ENCODE peak calls at places on chromosomes 2 and 18, in ten cellular contexts. W is Peyer's patch; O is pancreas; H is cardiac muscle cell; Z is kidney; J is aorta; X is CD8-positive, alpha-beta memory T cell; M is tibial artery; L is neuronal stem cell; N is mammary epithelial cell. Y is an unnamed sample. For H3K4me1 and H3K9me3, the result is how much of the 10 kb centered on the place peaks cover.

GRCh38 chr2:18651842-18652774 is 62.7 kb upstream of the NT5C1B start:
- DNase-seq in N (no peak), J (no peak), X (no peak), Z (no peak), W (no peak), L (no peak), M (no peak), O (no peak), H (no peak), Y (no peak)

GRCh38 chr2:31318360-31319336 is 84.7 kb downstream of the EHD3 start:
- DNase-seq in N (peak), M (peak), H (no peak), Z (no peak), L (no peak), X (no peak), W (peak), J (no peak), O (no peak), Y (peak)

GRCh38 chr2:98607741-98608117 is 583 bp downstream of the COA5 start:
- DNase-seq in M (no peak), J (no peak), H (no peak), W (no peak), O (no peak), L (no peak), Z (no peak), N (peak), X (no peak), Y (no peak)

GRCh38 chr2:45765847-45766254 is 114.4 kb downstream of the PRKCE start:
- DNase-seq in L (no peak), X (no peak), M (no peak), N (no peak), W (no peak), O (no peak), H (peak), J (no peak), Z (no peak), Y (no peak)

GRCh38 chr2:65658871-65659270 is 226.5 kb upstream of the SPRED2 start:
- DNase-seq in O (no peak), X (no peak), J (no peak), L (no peak), H (no peak), N (peak), M (no peak), W (no peak), Z (no peak), Y (no peak)

GRCh38 chr18:36783792-36784191 is 45.0 kb downstream of the TPGS2 start:
- DNase-seq in J (no peak), L (no peak), N (no peak), H (no peak), Z (no peak), X (no peak), O (no peak), W (no peak), M (no peak), Y (no peak)

GRCh38 chr2:42138163-42139016 is 30.8 kb upstream of the EML4 start:
- DNase-seq in N (peak), Z (no peak), M (no peak), O (no peak), J (no peak), W (no peak), H (no peak), X (no peak), L (no peak), Y (no peak)

GRCh38 chr2:120914839-120915521 is 179.3 kb downstream of the GLI2 start:
- DNase-seq in J (peak), M (peak), X (no peak), O (no peak), L (no peak), W (no peak), N (peak), Z (peak), H (peak), Y (peak)

GRCh38 chr2:186687774-186688173 is 6.1 kb upstream of the FAM171B start:
- DNase-seq in M (no peak), J (no peak), Z (no peak), O (no peak), H (no peak), N (no peak), L (no peak), W (no peak), X (no peak), Y (no peak)

GRCh38 chr2:234544659-234545611 is 48.1 kb upstream of the ARL4C start:
- DNase-seq in X (peak), J (peak), O (peak), H (peak), M (peak), Z (peak), N (peak), W (peak), L (peak), Y (peak)

GRCh38 chr18:13136056-13136688 is 82.4 kb upstream of the LDLRAD4 start:
- DNase-seq in Z (peak), X (peak), O (no peak), H (no peak), M (no peak), J (no peak), L (peak), N (peak), W (peak), Y (no peak)

GRCh38 chr2:105760639-105761337 is 16.1 kb downstream of the NCK2 start:
- DNase-seq in N (no peak), M (no peak), W (peak), H (no peak), X (no peak), Z (no peak), O (no peak), L (no peak), J (no peak), Y (no peak)

GRCh38 chr2:120253021-120253882 is 600 bp downstream of the RALB start:
- DNase-seq in X (no peak), H (peak), Z (peak), L (peak), M (peak), N (peak), W (peak), O (peak), J (peak), Y (peak)

GRCh38 chr2:38533180-38533579 is 69.5 kb downstream of the HNRNPLL start:
- DNase-seq in L (no peak), W (peak), J (no peak), O (no peak), Z (no peak), H (no peak), M (no peak), N (no peak), X (no peak), Y (no peak)

GRCh38 chr2:33477473-33478468 is 1.3 kb downstream of the RASGRP3 start:
- DNase-seq in W (peak), H (no peak), M (peak), Z (no peak), J (no peak), L (no peak), N (no peak), O (no peak), X (no peak), Y (peak)

GRCh38 chr2:198638579-198638978 is 819.2 kb downstream of the SATB2 start:
- DNase-seq in L (no peak), M (no peak), W (no peak), X (no peak), O (no peak), N (no peak), J (no peak), Z (no peak), H (no peak), Y (no peak)

GRCh38 chr2:213980883-213981282 is 430.0 kb upstream of the VWC2L start:
- DNase-seq in N (no peak), Z (no peak), L (no peak), M (no peak), W (no peak), O (no peak), X (no peak), J (no peak), H (no peak), Y (no peak)

GRCh38 chr2:24635181-24635580 is 144.1 kb downstream of the NCOA1 start:
- DNase-seq in L (no peak), Z (no peak), J (no peak), M (no peak), H (no peak), W (no peak), O (no peak), N (no peak), X (no peak), Y (no peak)

GRCh38 chr18:23885750-23886149 is 128.8 kb upstream of the TTC39C start:
- DNase-seq in H (no peak), O (no peak), X (peak), W (no peak), L (no peak), Z (no peak), N (no peak), J (no peak), M (no peak), Y (no peak)

GRCh38 chr18:69387181-69387580 is 13.5 kb upstream of the DOK6 start:
- DNase-seq in Z (no peak), M (no peak), W (no peak), O (no peak), N (no peak), J (no peak), L (no peak), X (no peak), H (no peak), Y (no peak)

GRCh38 chr2:39033980-39034379 is 86.9 kb downstream of the SOS1 start:
- DNase-seq in L (no peak), H (no peak), W (no peak), O (no peak), M (no peak), N (peak), Z (no peak), J (no peak), X (no peak), Y (no peak)

GRCh38 chr18:73614812-73615211 is 532.8 kb downstream of the FBXO15 start:
- DNase-seq in X (no peak), N (peak), W (no peak), H (no peak), M (no peak), Z (no peak), L (no peak), O (no peak), J (no peak), Y (no peak)

GRCh38 chr2:174593574-174594203 is 3.9 kb downstream of the WIPF1 start:
- DNase-seq in L (peak), J (no peak), Z (no peak), H (no peak), O (no peak), M (no peak), N (peak), W (peak), X (peak), Y (no peak)

GRCh38 chr2:218398437-218399390 is 954 bp upstream of the CTDSP1 start:
- DNase-seq in J (peak), M (peak), W (peak), L (peak), X (peak), H (peak), N (peak), Z (peak), O (peak), Y (peak)
- H3K4me1 ChIP-seq in J (under half), M (under half), W (under half), L (under half), X (half or more), H (under half), N (under half), Z (under half), O (under half), Y (half or more)

GRCh38 chr2:118177318-118177717 is 89.0 kb downstream of the INSIG2 start:
- DNase-seq in O (no peak), Z (no peak), M (no peak), N (no peak), X (no peak), L (no peak), W (no peak), J (no peak), H (no peak), Y (no peak)
- H3K9me3 ChIP-seq in O (under half), Z (under half), M (under half), N (under half), X (under half), L (under half), W (under half), J (under half), H (under half), Y (under half)

GRCh38 chr2:202335791-202336467 is 40.2 kb upstream of the BMPR2 start:
- DNase-seq in M (no peak), N (no peak), X (no peak), Z (no peak), H (no peak), L (no peak), W (no peak), J (no peak), O (no peak), Y (no peak)
- H3K4me3 ChIP-seq in M (no peak), N (no peak), X (no peak), Z (no peak), H (no peak), L (no peak), W (no peak), J (no peak), O (no peak), Y (no peak)

GRCh38 chr18:3619222-3619621 is 169.2 kb downstream of the TGIF1 start:
- DNase-seq in J (no peak), W (no peak), H (no peak), Z (no peak), O (no peak), M (no peak), N (no peak), L (no peak), X (no peak), Y (no peak)
- H3K4me1 ChIP-seq in J (under half), W (under half), H (under half), Z (under half), O (under half), M (under half), N (under half), L (under half), X (under half), Y (under half)

DNA sequence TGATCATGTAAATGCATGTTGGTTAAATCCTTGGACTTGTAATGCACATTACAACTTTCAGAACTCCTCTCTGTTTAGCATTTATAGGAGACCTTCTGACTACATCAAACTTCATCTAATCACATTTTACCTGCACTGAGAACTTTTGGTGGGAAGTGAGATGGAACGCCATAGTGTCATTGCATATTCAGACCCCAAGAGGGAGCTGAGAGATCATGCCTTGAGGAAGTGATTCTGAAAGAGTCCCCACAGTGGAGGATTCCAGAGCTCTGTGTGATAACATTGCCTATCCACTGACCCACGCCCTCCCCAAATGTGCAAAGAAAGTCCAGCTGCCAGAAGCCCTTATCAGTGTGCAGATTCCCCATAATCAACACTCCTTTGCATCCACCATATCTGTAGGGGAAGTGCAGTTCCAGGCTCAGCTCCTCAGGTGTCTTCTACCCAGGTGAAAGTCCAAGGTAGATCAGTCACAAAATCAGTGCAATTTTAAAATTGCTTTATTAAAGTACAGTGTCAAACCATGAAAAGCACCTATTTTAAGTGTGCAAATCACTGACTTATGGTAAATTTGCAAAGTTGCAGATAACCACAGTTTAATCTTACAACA is 212.4 kb downstream of the RPIA start:
- DNase-seq in W (no peak), O (no peak), M (no peak), Z (no peak), L (peak), J (no peak), H (peak), X (no peak), N (peak), Y (no peak)
- H3K9me3 ChIP-seq in W (under half), O (under half), M (under half), Z (under half), L (under half), J (under half), H (under half), X (under half), N (under half), Y (under half)

GRCh38 chr2:55153564-55154315 is 78.4 kb downstream of the CLHC1 start:
- DNase-seq in H (no peak), N (peak), W (no peak), Z (no peak), X (no peak), O (no peak), M (no peak), J (no peak), L (no peak), Y (peak)
- H3K4me3 ChIP-seq in H (no peak), N (no peak), W (no peak), Z (no peak), X (no peak), O (no peak), M (no peak), J (no peak), L (no peak), Y (no peak)

DNA sequence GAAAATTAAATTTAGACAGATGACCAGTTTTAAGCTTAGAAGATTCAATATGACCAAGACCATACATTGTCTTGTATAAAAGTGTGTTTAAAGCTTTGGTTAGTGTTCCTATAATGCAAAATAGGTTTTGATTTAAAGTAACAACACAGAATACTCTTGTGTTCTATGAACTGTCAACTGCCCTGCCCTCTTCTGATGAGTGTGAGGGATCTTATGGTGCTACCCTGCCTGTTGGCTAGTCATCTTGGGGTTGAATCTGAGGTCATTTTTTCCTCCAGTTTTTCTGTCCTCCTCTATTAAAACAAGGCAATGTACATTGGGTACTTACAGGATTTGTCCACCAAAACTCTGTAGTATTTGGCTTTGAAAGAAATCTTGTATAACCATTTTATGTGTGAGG is 129.0 kb downstream of the SPTBN1 start:
- DNase-seq in J (no peak), N (no peak), X (no peak), L (no peak), O (no peak), M (no peak), Z (no peak), W (no peak), H (no peak), Y (no peak)
- H3K4me1 ChIP-seq in J (under half), N (under half), X (half or more), L (under half), O (under half), M (under half), Z (under half), W (under half), H (under half), Y (under half)

GRCh38 chr2:176751828-176752227 is 460.8 kb upstream of the HNRNPA3 start:
- DNase-seq in H (no peak), X (no peak), M (no peak), Z (no peak), J (no peak), N (no peak), O (no peak), L (no peak), W (no peak), Y (no peak)
- H3K9me3 ChIP-seq in H (under half), X (under half), M (under half), Z (under half), J (under half), N (under half), O (under half), L (under half), W (under half), Y (under half)

DNA sequence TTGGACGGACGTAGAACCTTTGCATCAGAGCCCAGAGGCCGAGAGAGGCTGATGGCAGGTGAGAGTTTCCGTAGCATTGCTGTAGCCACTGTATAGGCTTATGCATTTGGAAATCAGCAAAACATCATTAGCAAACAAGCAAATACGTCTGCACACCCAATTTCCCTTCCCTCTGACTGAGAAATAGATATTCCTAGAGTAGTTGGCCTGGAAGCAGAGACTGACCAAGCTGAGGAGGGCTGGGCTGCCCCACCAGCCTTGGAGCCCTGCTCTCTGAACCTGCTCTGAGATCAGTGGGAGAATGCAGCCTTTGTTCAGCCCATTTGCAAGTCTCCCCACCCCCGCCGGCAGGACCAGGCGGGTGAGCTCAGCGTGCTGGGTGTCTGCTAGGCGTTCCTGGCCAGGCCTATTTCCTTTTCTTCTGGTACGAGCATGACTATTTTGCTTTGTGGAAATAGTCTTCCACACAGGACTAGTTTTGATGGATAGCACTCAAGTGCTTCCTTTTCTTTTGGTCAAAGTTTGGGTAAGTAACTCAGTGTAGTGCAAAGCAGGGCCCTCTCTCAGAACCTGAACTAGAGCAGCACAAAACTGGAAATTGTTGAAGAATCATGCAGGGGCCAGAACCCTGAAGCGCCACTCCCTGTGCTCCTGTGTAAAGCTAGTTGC is 21.9 kb upstream of the RNF149 start:
- DNase-seq in M (no peak), J (no peak), Z (peak), O (peak), X (no peak), N (peak), W (no peak), H (no peak), L (no peak), Y (peak)
- H3K4me3 ChIP-seq in M (no peak), J (no peak), Z (no peak), O (no peak), X (no peak), N (no peak), W (no peak), H (no peak), L (no peak), Y (no peak)